ENCODE peak calls at places on chromosome 21, in seven cellular contexts. J, X, U, L, Z, M and W are unnamed samples.

GRCh38 chr21:27806261-27806660 is 839.4 kb upstream of the ADAMTS5 start:
- DNase-seq in J (no peak), X (no peak), U (no peak), L (no peak), Z (no peak), M (no peak), W (no peak)

GRCh38 chr21:46150491-46151121 is 4.8 kb downstream of the FTCD start:
- DNase-seq in J (peak), X (peak), U (no peak), L (no peak), Z (no peak), M (no peak), W (peak)

GRCh38 chr21:30194701-30195299 is 21.1 kb downstream of the CLDN8 start:
- DNase-seq in J (no peak), X (no peak), U (peak), L (no peak), Z (no peak), M (no peak), W (no peak)

GRCh38 chr21:46180079-46180722 is 4.1 kb downstream of the SPATC1L start:
- DNase-seq in J (no peak), X (no peak), U (no peak), L (no peak), Z (peak), M (no peak), W (peak)

GRCh38 chr21:37514038-37514665 is 147.6 kb downstream of the DYRK1A start:
- DNase-seq in J (no peak), X (no peak), U (no peak), L (no peak), Z (no peak), M (no peak), W (no peak)

GRCh38 chr21:20649231-20649630 is 349.0 kb upstream of the NCAM2 start:
- DNase-seq in J (no peak), X (no peak), U (no peak), L (no peak), Z (no peak), M (no peak), W (no peak)

GRCh38 chr21:45430521-45431501 is 25.8 kb downstream of the COL18A1 start:
- DNase-seq in J (no peak), X (peak), U (no peak), L (peak), Z (no peak), M (no peak), W (no peak)

GRCh38 chr21:24179110-24179509 is 1428.2 kb downstream of the MRPL39 start:
- DNase-seq in J (no peak), X (no peak), U (no peak), L (no peak), Z (no peak), M (no peak), W (no peak)

GRCh38 chr21:18147678-18148077 is 97.0 kb upstream of the CHODL start:
- DNase-seq in J (no peak), X (no peak), U (no peak), L (no peak), Z (no peak), M (no peak), W (no peak)

GRCh38 chr21:28633803-28634572 is 358.7 kb downstream of the LTN1 start:
- DNase-seq in J (no peak), X (no peak), U (no peak), L (no peak), Z (no peak), M (no peak), W (no peak)

GRCh38 chr21:29939859-29940245 is at the start of gene GRIK1:
- DNase-seq in J (no peak), X (no peak), U (no peak), L (peak), Z (no peak), M (no peak), W (no peak)

GRCh38 chr21:35265170-35265877 is 216.2 kb upstream of the RUNX1 start:
- DNase-seq in J (no peak), X (no peak), U (peak), L (no peak), Z (no peak), M (no peak), W (no peak)

GRCh38 chr21:32508558-32508957 is 76.8 kb downstream of the TCP10L start:
- DNase-seq in J (no peak), X (no peak), U (no peak), L (no peak), Z (no peak), M (no peak), W (no peak)

GRCh38 chr21:32507342-32507919 is 77.9 kb downstream of the TCP10L start:
- DNase-seq in J (no peak), X (no peak), U (no peak), L (no peak), Z (no peak), M (no peak), W (no peak)
- TF ChIP-seq EP300 in J (no peak), X (no peak), U (no peak), L (no peak), Z (no peak), M (no peak), W (no peak)

DNA sequence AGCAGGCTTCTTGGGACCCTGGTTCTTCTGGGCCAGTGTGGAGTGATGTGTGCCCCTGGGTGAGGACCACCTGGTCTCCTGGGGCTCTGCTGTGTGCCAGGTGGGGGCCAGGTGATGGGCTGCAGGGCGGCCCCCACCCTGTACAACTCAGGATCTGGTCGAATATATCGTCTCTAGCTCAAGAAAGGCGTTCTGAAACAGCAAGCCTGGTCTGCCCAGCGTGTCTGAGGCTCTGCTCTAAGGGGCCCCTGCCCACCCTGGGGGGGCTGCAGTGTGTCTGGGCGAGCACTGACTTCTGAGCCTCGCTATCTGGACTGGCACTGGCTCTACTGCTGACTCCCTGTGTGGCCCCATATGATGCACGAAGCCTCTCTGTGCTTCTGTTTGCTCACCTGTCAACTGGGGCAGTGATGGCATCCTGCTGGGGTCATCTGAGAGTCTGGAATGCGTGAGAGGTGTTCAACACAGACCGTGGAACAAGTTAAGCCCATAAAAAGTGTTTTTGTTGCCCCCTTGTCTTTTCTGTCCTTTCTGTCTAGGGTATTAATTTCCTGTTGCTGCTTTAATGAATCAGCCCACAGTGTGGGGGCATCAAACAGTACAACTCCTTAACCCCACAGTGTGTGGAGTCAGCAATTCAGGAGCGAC is 56.0 kb upstream of the TRAPPC10 start:
- DNase-seq in J (no peak), X (no peak), U (no peak), L (no peak), Z (no peak), M (no peak), W (no peak)
- TF ChIP-seq POLR2A in J (no peak), X (no peak), U (no peak), L (no peak), Z (no peak), M (no peak), W (no peak)

GRCh38 chr21:36320421-36321324 is 676 bp downstream of the MORC3 start:
- DNase-seq in J (peak), X (peak), U (peak), L (peak), Z (peak), M (peak), W (peak)
- TF ChIP-seq EP300 in J (no peak), X (no peak), U (no peak), L (no peak), Z (no peak), M (no peak), W (no peak)

GRCh38 chr21:15775981-15776380 is 46.2 kb downstream of the USP25 start:
- DNase-seq in J (no peak), X (no peak), U (no peak), L (no peak), Z (no peak), M (no peak), W (no peak)
- TF ChIP-seq POLR2A in J (no peak), X (no peak), U (no peak), L (no peak), Z (no peak), M (no peak), W (no peak)

DNA sequence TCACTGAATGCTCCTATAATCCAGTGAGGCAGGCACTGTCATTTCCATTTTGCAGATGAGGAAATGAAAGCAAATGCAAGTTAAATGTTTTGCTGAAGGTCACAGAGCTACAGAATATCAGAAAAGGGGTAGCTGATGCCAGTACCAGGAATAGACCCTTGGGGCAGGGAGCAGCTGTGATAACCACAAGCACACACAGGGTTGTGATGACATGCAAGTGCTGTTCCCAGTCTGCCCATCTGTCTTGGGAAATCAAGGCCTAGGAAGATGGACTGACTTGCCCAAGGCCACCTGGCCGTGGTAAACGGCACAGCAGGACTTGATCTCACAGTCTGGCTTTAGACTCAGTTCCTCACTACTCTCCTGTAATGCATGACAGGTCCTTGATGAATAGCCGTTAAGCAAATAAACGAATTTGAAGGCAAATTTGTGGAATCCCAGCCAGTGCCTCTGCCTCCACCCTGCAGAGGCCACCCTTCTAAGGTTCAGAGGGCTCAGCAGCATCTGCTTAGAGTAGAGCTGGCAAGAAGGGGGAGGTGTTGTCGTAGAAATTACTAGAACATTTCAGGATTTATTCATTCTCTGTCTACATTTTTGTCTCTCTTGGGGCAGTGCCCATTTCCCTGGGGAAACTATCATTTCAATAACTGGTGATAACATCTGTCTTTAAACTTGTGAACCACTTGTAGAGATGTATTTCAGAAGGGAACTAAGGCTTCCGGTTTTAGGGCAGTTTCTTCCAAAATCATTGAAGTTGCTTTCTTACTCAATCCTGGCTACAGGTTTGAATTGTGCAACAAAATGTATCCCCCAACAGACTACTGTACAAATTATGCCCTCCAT is 53.2 kb upstream of the MRPS6 start:
- DNase-seq in J (no peak), X (no peak), U (peak), L (no peak), Z (no peak), M (no peak), W (no peak)
- TF ChIP-seq EP300 in J (no peak), X (no peak), U (no peak), L (no peak), Z (no peak), M (no peak), W (no peak)

GRCh38 chr21:42524341-42525227 is 10.9 kb downstream of the SLC37A1 start:
- DNase-seq in J (peak), X (peak), U (no peak), L (peak), Z (no peak), M (peak), W (peak)
- TF ChIP-seq POLR2A in J (no peak), X (no peak), U (no peak), L (no peak), Z (no peak), M (no peak), W (no peak)

GRCh38 chr21:23155281-23155680 is 2157.1 kb downstream of the NCAM2 start:
- DNase-seq in J (no peak), X (no peak), U (no peak), L (no peak), Z (no peak), M (no peak), W (no peak)

GRCh38 chr21:23152130-23152529 is 2153.9 kb downstream of the NCAM2 start:
- DNase-seq in J (no peak), X (no peak), U (no peak), L (no peak), Z (no peak), M (no peak), W (no peak)
- TF ChIP-seq EP300 in J (no peak), X (no peak), U (no peak), L (no peak), Z (no peak), M (no peak), W (no peak)